ENCODE peak calls at places on chromosomes 11 and 22, in four cellular contexts. T, P, V and Y are unnamed samples.

GRCh38 chr22:19607198-19608113 is 83.2 kb upstream of the CLDN5 start:
- DNase-seq in T (peak; percentile 16), V (no peak), P (peak; percentile 19), Y (no peak)

GRCh38 chr11:45485070-45485716 is 180.2 kb downstream of the CHST1 start:
- DNase-seq in P (no peak), V (no peak), T (peak; percentile 5), Y (no peak)

GRCh38 chr22:26763633-26764295 is 106.4 kb downstream of the MIAT start:
- DNase-seq in P (no peak), V (no peak), T (peak; percentile 43), Y (no peak)

GRCh38 chr22:40094449-40094848 is 83.3 kb upstream of the TNRC6B start:
- DNase-seq in P (no peak), T (peak; percentile 3), V (no peak), Y (no peak)

GRCh38 chr11:116885951-116886629 is 48.7 kb upstream of the APOA1 start:
- DNase-seq in P (no peak), V (no peak), T (peak; percentile 48), Y (no peak)

GRCh38 chr11:63813035-63813562 is at the start of gene SPINDOC:
- DNase-seq in T (peak; percentile 70), P (peak; percentile 77), V (peak; percentile 81), Y (peak; percentile 58)

GRCh38 chr11:57459112-57460016 is 964 bp upstream of the RTN4RL2 start:
- DNase-seq in P (peak; percentile 26), T (no peak), V (no peak), Y (no peak)

GRCh38 chr11:20022363-20023081 is 137.8 kb downstream of the DBX1 start:
- DNase-seq in P (peak; percentile 36), T (peak; percentile 74), V (no peak), Y (peak; percentile 22)

GRCh38 chr11:104876838-104877500 is 21.3 kb downstream of the CASP12 start:
- DNase-seq in T (no peak), P (no peak), V (no peak), Y (no peak)

GRCh38 chr11:47355283-47356128 is 3.0 kb upstream of the MYBPC3 start:
- DNase-seq in T (peak; percentile 94), V (peak; percentile 99), P (peak; percentile 99), Y (peak; percentile 97)

GRCh38 chr11:22808559-22809197 is 20.9 kb downstream of the SVIP start:
- DNase-seq in T (peak; percentile 44), P (no peak), V (no peak), Y (no peak)

GRCh38 chr11:126118806-126119205 is 56.1 kb upstream of the CDON start:
- DNase-seq in T (no peak), V (no peak), P (no peak), Y (no peak)

GRCh38 chr11:99368579-99368978 is 347.8 kb downstream of the CNTN5 start:
- DNase-seq in T (peak; percentile 79), V (no peak), P (no peak), Y (no peak)

GRCh38 chr11:44884056-44884455 is 66.6 kb downstream of the TP53I11 start:
- DNase-seq in T (no peak), P (no peak), V (no peak), Y (no peak)

GRCh38 chr11:130637566-130637965 is 189.1 kb downstream of the ADAMTS15 start:
- DNase-seq in V (no peak), T (no peak), P (no peak), Y (no peak)

GRCh38 chr11:19660076-19660475 is 52.6 kb upstream of the NAV2 start:
- DNase-seq in V (no peak), T (no peak), P (no peak), Y (no peak)

GRCh38 chr11:128628686-128629085 is 41.3 kb upstream of the ETS1 start:
- DNase-seq in T (no peak), P (no peak), V (no peak), Y (no peak)

GRCh38 chr11:2592559-2593392 is 107.0 kb downstream of the KCNQ1OT1 start:
- DNase-seq in V (no peak), P (no peak), T (no peak), Y (no peak)

GRCh38 chr22:27299181-27300085 is 502.1 kb downstream of the MN1 start:
- DNase-seq in T (no peak), V (no peak), P (no peak), Y (no peak)

GRCh38 chr11:11036185-11037161 is 178.6 kb upstream of the ZBED5 start:
- DNase-seq in P (peak; percentile 46), T (peak; percentile 76), V (peak; percentile 26), Y (no peak)

GRCh38 chr11:131802416-131802815 is 432.0 kb downstream of the NTM start:
- DNase-seq in T (no peak), P (no peak), V (no peak), Y (no peak)

GRCh38 chr11:87116185-87116584 is 78.5 kb downstream of the TMEM135 start:
- DNase-seq in V (no peak), T (no peak), P (no peak), Y (no peak)
- TF ChIP-seq CTCF in V (no peak), T (no peak), P (no peak), Y (no peak)

GRCh38 chr11:124079631-124080318 is 35.5 kb upstream of the VWA5A start:
- DNase-seq in P (no peak), V (no peak), T (no peak), Y (no peak)

GRCh38 chr11:124078591-124078990 is 36.7 kb upstream of the VWA5A start:
- DNase-seq in P (no peak), V (no peak), T (no peak), Y (no peak)

GRCh38 chr11:124081496-124081895 is 33.8 kb upstream of the VWA5A start:
- DNase-seq in T (no peak), P (no peak), V (no peak), Y (no peak)

GRCh38 chr11:124082371-124082770 is 32.9 kb upstream of the VWA5A start:
- DNase-seq in V (no peak), P (no peak), T (no peak), Y (no peak)

DNA sequence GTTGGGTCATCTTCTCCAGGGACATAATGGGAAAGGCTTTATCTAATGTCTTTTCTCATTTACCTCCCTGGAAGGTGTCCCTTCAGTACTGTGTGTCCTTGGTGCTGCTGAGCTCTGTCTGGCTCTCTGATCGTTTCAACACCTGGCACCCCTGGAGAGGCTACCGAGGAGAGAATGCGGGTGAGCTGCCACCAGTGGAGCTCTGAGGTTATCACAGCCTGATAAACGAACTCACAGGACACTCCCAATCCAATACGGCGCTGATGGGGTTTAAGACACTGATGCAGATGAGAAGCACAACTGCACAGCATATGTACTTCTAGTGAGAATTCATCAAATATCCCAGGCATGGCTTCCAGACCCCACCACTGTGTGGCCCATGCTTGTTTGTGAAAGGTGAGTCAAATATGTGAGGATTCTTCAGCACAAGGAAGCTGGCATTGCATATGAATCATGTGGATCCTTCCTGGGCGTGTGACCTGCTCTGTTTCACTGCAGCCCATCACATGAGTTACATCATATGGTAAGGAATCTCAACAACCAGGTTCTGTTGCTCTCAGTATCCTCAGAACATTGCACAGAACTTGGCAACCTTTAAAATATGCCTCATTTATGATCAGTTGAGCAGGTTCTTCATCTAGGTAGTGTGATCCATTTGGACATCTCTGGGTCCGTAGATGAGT is 34.8 kb upstream of the VWA5A start:
- DNase-seq in T (no peak), P (no peak), V (no peak), Y (no peak)
- TF ChIP-seq CTCF in T (no peak), P (no peak), V (no peak), Y (no peak)

GRCh38 chr11:82701847-82702520 is 31.7 kb downstream of the FAM181B start:
- DNase-seq in T (peak; percentile 44), V (peak; percentile 22), P (peak; percentile 64), Y (peak; percentile 36)
- TF ChIP-seq CTCF in T (peak; percentile 73), V (peak; percentile 36), P (peak; percentile 82), Y (peak; percentile 74)

DNA sequence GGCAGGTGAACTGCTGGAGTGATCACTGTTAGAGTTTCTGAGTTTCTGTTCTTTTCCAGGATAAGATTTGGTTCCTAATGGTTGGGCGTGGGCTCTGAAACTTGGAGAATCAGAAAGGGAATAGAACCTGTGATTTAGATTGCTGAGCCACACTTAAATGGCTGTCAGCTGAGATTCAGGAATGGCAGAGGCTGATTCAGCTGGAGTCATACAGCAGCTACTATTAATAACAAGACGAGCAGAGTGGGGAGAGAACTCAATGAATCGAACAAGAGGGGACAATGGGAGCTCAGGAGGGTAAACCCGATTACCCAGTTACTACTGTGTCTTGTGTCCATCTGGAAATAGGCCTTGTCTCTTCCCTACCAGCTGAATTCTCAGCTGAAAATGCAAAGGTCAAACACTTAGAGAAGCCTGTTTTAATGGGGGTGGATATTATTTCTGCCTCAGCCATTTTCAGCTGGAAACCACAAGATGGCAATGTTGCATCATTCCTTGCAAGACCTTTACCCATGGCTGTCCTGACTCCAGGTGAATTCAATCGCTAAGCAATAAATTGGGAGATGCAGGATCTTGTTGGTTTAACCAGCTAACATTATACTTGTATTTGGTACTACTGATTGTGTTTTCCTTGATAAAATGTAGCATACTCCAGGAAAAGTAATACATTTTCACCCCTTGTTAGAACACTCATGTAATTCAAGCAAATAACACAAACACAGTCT is 104.5 kb upstream of the RAG2 start:
- DNase-seq in V (peak; percentile 38), T (peak; percentile 73), P (peak; percentile 44), Y (peak; percentile 14)
- TF ChIP-seq CTCF in V (peak; percentile 85), T (peak; percentile 78), P (peak; percentile 72), Y (peak; percentile 90)

GRCh38 chr11:67073908-67074307 is 17.3 kb downstream of the RHOD start:
- DNase-seq in V (no peak), T (no peak), P (no peak), Y (no peak)

GRCh38 chr11:67072295-67072694 is 15.6 kb downstream of the RHOD start:
- DNase-seq in T (no peak), P (no peak), V (no peak), Y (no peak)

GRCh38 chr11:67066333-67066709 is 9.7 kb downstream of the RHOD start:
- DNase-seq in V (no peak), P (no peak), T (no peak), Y (no peak)

GRCh38 chr11:67076202-67076601 is 19.6 kb downstream of the RHOD start:
- DNase-seq in P (no peak), T (no peak), V (no peak), Y (no peak)

GRCh38 chr11:67071420-67072284 is 15.0 kb downstream of the RHOD start:
- DNase-seq in P (peak; percentile 89), T (peak; percentile 83), V (peak; percentile 88), Y (peak; percentile 73)
- TF ChIP-seq CTCF in P (peak; percentile 94), T (peak; percentile 98), V (peak; percentile 93), Y (peak; percentile 89)

DNA sequence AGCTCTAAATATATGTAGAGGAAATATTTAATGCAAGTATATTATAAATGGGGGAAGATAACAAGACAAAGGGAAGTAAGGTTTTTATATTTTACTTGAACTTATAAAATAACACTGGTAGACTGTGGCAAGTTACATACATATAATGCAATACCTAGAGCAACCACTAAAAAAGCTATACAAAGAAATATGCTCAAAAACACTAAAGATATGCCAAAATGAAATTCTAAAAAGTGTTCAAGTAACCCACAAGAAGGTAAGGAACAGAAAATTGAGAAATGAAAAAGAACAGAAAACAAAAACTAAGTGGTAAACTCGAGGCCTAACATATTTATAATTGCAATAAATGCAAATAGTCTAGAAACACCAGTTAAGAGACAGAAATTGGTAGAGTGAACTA is 32.5 kb downstream of the BTG4 start:
- DNase-seq in V (no peak), P (no peak), T (no peak), Y (no peak)
- TF ChIP-seq CTCF in V (no peak), P (peak; percentile 58), T (no peak), Y (no peak)

GRCh38 chr22:24190566-24191208 is 9.4 kb downstream of the SUSD2 start:
- DNase-seq in P (no peak), T (peak; percentile 11), V (no peak), Y (no peak)
- TF ChIP-seq CTCF in P (no peak), T (no peak), V (no peak), Y (no peak)

GRCh38 chr11:119694334-119694733 is 34.7 kb downstream of the NECTIN1 start:
- DNase-seq in T (no peak), V (peak; percentile 70), P (no peak), Y (no peak)
- TF ChIP-seq CTCF in T (no peak), V (no peak), P (no peak), Y (no peak)